ENCODE peak calls at places on chromosomes 5 and 9, in ten cellular contexts. G is left ventricle myocardium superior, I is psoas muscle, S is NCI-H1092, M is substantia nigra, X is heart right ventricle, V is ureter, U is right cardiac atrium, B is ELF-1, N is aorta. C is an unnamed sample.

GRCh38 chr9:113882636-113883164 is 6.6 kb downstream of the ZNF618 start:
- DNase-seq in G (no peak), I (no peak), S (no peak), M (no peak), X (no peak), V (no peak), U (no peak), B (no peak), N (no peak), C (no peak)

GRCh38 chr5:9888517-9888916 is 258.4 kb upstream of the TAS2R1 start:
- DNase-seq in G (no peak), I (no peak), S (no peak), M (no peak), X (no peak), V (no peak), U (no peak), B (no peak), N (no peak), C (no peak)

GRCh38 chr9:69946800-69947437 is 96.7 kb upstream of the MAMDC2 start:
- DNase-seq in G (no peak), I (no peak), S (no peak), M (no peak), X (no peak), V (no peak), U (no peak), B (no peak), N (no peak), C (peak; percentile 32)

GRCh38 chr9:32545884-32546283 is 6.2 kb upstream of the SMIM27 start:
- DNase-seq in G (no peak), I (no peak), S (no peak), M (no peak), X (no peak), V (no peak), U (no peak), B (no peak), N (no peak), C (no peak)

GRCh38 chr9:97307091-97307490 is 368 bp upstream of the CCDC180 start:
- DNase-seq in G (peak; percentile 74), I (peak; percentile 71), S (no peak), M (peak; percentile 48), X (peak; percentile 90), V (peak; percentile 83), U (peak; percentile 93), B (peak; percentile 91), N (peak; percentile 83), C (peak; percentile 49)

GRCh38 chr5:56175465-56175864 is 57.7 kb downstream of the ANKRD55 start:
- DNase-seq in G (no peak), I (no peak), S (no peak), M (no peak), X (peak; percentile 46), V (no peak), U (no peak), B (peak; percentile 89), N (no peak), C (no peak)

GRCh38 chr5:130102995-130103394 is 198.7 kb downstream of the CHSY3 start:
- DNase-seq in G (no peak), I (no peak), S (no peak), M (no peak), X (no peak), V (no peak), U (no peak), B (no peak), N (no peak), C (no peak)

GRCh38 chr5:107546685-107547084 is 124.1 kb downstream of the EFNA5 start:
- DNase-seq in G (no peak), I (no peak), S (no peak), M (no peak), X (no peak), V (no peak), U (no peak), B (no peak), N (no peak), C (no peak)

C was measured in smooth muscle cell of the brain vasculature.